ENCODE peak calls at places on chromosome 9, in seven cellular contexts. One of them, this sample, is unnamed.

GRCh38 chr9:78714591-78714990 is 417.7 kb downstream of the PSAT1 start:
- DNase-seq in H9: no peak
- DNase-seq in H1: no peak
- DNase-seq in mesenchymal stem cell: peak
- DNase-seq in mesendoderm: no peak
- DNase-seq in trophoblast cell: no peak
- DNase-seq in IMR-90: no peak
- DNase-seq in this sample: no peak

GRCh38 chr9:95645992-95646391 is 129.2 kb upstream of the PTCH1 start:
- DNase-seq in H9: no peak
- DNase-seq in H1: no peak
- DNase-seq in mesenchymal stem cell: no peak
- DNase-seq in mesendoderm: no peak
- DNase-seq in trophoblast cell: no peak
- DNase-seq in IMR-90: no peak
- DNase-seq in this sample: no peak

GRCh38 chr9:77251050-77251449 is 73.7 kb downstream of the VPS13A start:
- DNase-seq in H9: no peak
- DNase-seq in H1: no peak
- DNase-seq in mesenchymal stem cell: no peak
- DNase-seq in mesendoderm: no peak
- DNase-seq in trophoblast cell: no peak
- DNase-seq in IMR-90: no peak
- DNase-seq in this sample: no peak

GRCh38 chr9:135167356-135167755 is 79.9 kb downstream of the OLFM1 start:
- DNase-seq in H9: no peak
- DNase-seq in H1: no peak
- DNase-seq in mesenchymal stem cell: no peak
- DNase-seq in mesendoderm: no peak
- DNase-seq in trophoblast cell: no peak
- DNase-seq in IMR-90: no peak
- DNase-seq in this sample: no peak

GRCh38 chr9:133526721-133527321 is 2.1 kb upstream of the MYMK start:
- DNase-seq in H9: peak
- DNase-seq in H1: no peak
- DNase-seq in mesenchymal stem cell: peak
- DNase-seq in mesendoderm: peak
- DNase-seq in trophoblast cell: no peak
- DNase-seq in IMR-90: no peak
- DNase-seq in this sample: no peak

GRCh38 chr9:123473226-123473625 is 117.2 kb downstream of the CRB2 start:
- DNase-seq in H9: no peak
- DNase-seq in H1: no peak
- DNase-seq in mesenchymal stem cell: no peak
- DNase-seq in mesendoderm: no peak
- DNase-seq in trophoblast cell: no peak
- DNase-seq in IMR-90: no peak
- DNase-seq in this sample: no peak

GRCh38 chr9:134591082-134591571 is 50.5 kb upstream of the COL5A1 start:
- DNase-seq in H9: no peak
- DNase-seq in H1: no peak
- DNase-seq in mesenchymal stem cell: peak
- DNase-seq in mesendoderm: peak
- DNase-seq in trophoblast cell: no peak
- DNase-seq in IMR-90: no peak
- DNase-seq in this sample: no peak

GRCh38 chr9:132214027-132214622 is 52.3 kb downstream of the NTNG2 start:
- DNase-seq in H9: peak
- DNase-seq in H1: peak
- DNase-seq in mesenchymal stem cell: peak
- DNase-seq in mesendoderm: peak
- DNase-seq in trophoblast cell: peak
- DNase-seq in IMR-90: peak
- DNase-seq in this sample: no peak

GRCh38 chr9:103681435-103681834 is 412.7 kb upstream of the SMC2 start:
- DNase-seq in H9: no peak
- DNase-seq in H1: no peak
- DNase-seq in mesenchymal stem cell: no peak
- DNase-seq in mesendoderm: no peak
- DNase-seq in trophoblast cell: no peak
- DNase-seq in IMR-90: no peak
- DNase-seq in this sample: no peak

GRCh38 chr9:38287420-38287985 is 105.0 kb upstream of the ALDH1B1 start:
- DNase-seq in H9: no peak
- DNase-seq in H1: no peak
- DNase-seq in mesenchymal stem cell: no peak
- DNase-seq in mesendoderm: no peak
- DNase-seq in trophoblast cell: no peak
- DNase-seq in IMR-90: no peak
- DNase-seq in this sample: no peak

GRCh38 chr9:126682928-126683697 is 69.4 kb downstream of the LMX1B start:
- DNase-seq in H9: peak
- DNase-seq in H1: no peak
- DNase-seq in mesenchymal stem cell: no peak
- DNase-seq in mesendoderm: no peak
- DNase-seq in trophoblast cell: peak
- DNase-seq in IMR-90: no peak
- DNase-seq in this sample: no peak

GRCh38 chr9:83935276-83935890 is 14.2 kb upstream of the KIF27 start:
- DNase-seq in H9: no peak
- DNase-seq in H1: no peak
- DNase-seq in mesenchymal stem cell: peak
- DNase-seq in mesendoderm: no peak
- DNase-seq in trophoblast cell: peak
- DNase-seq in IMR-90: peak
- DNase-seq in this sample: peak

GRCh38 chr9:3513265-3513818 is 12.5 kb downstream of the RFX3 start:
- DNase-seq in H9: no peak
- DNase-seq in H1: no peak
- DNase-seq in mesenchymal stem cell: no peak
- DNase-seq in mesendoderm: peak
- DNase-seq in trophoblast cell: no peak
- DNase-seq in IMR-90: no peak
- DNase-seq in this sample: no peak

GRCh38 chr9:133105461-133105770 is 15.6 kb downstream of the RALGDS start:
- DNase-seq in H9: no peak
- DNase-seq in H1: no peak
- DNase-seq in mesenchymal stem cell: no peak
- DNase-seq in mesendoderm: no peak
- DNase-seq in trophoblast cell: no peak
- DNase-seq in IMR-90: no peak
- DNase-seq in this sample: no peak

GRCh38 chr9:70013598-70014196 is 30.0 kb upstream of the MAMDC2 start:
- DNase-seq in H9: no peak
- DNase-seq in H1: no peak
- DNase-seq in mesenchymal stem cell: peak
- DNase-seq in mesendoderm: no peak
- DNase-seq in trophoblast cell: no peak
- DNase-seq in IMR-90: peak
- DNase-seq in this sample: no peak

GRCh38 chr9:99451121-99451606 is 229.1 kb downstream of the SEC61B start:
- DNase-seq in H9: no peak
- DNase-seq in H1: no peak
- DNase-seq in mesenchymal stem cell: no peak
- DNase-seq in mesendoderm: peak
- DNase-seq in trophoblast cell: peak
- DNase-seq in IMR-90: no peak
- DNase-seq in this sample: no peak

GRCh38 chr9:33377089-33377715 is 25.2 kb downstream of the AQP7 start:
- DNase-seq in H9: no peak
- DNase-seq in H1: no peak
- DNase-seq in mesenchymal stem cell: no peak
- DNase-seq in mesendoderm: no peak
- DNase-seq in trophoblast cell: no peak
- DNase-seq in IMR-90: no peak
- DNase-seq in this sample: no peak

GRCh38 chr9:112065781-112066606 is 109.1 kb downstream of the SUSD1 start:
- DNase-seq in H9: peak
- DNase-seq in H1: no peak
- DNase-seq in mesenchymal stem cell: peak
- DNase-seq in mesendoderm: peak
- DNase-seq in trophoblast cell: peak
- DNase-seq in IMR-90: peak
- DNase-seq in this sample: no peak

GRCh38 chr9:764105-764524 is 77.4 kb upstream of the DMRT1 start:
- DNase-seq in H9: peak
- DNase-seq in H1: peak
- DNase-seq in mesenchymal stem cell: peak
- DNase-seq in mesendoderm: peak
- DNase-seq in trophoblast cell: peak
- DNase-seq in IMR-90: peak
- DNase-seq in this sample: peak

GRCh38 chr9:137606734-137607138 is 1.2 kb downstream of the ARRDC1 start:
- DNase-seq in H9: no peak
- DNase-seq in H1: no peak
- DNase-seq in mesenchymal stem cell: no peak
- DNase-seq in mesendoderm: no peak
- DNase-seq in trophoblast cell: peak
- DNase-seq in IMR-90: no peak
- DNase-seq in this sample: no peak

GRCh38 chr9:112203536-112203935 is 28.4 kb upstream of the SUSD1 start:
- DNase-seq in H9: no peak
- DNase-seq in H1: no peak
- DNase-seq in mesenchymal stem cell: peak
- DNase-seq in mesendoderm: no peak
- DNase-seq in trophoblast cell: no peak
- DNase-seq in IMR-90: peak
- DNase-seq in this sample: no peak

GRCh38 chr9:5357431-5358105 is 17.9 kb upstream of the RLN1 start:
- DNase-seq in H9: no peak
- DNase-seq in H1: no peak
- DNase-seq in mesenchymal stem cell: no peak
- DNase-seq in mesendoderm: no peak
- DNase-seq in trophoblast cell: peak
- DNase-seq in IMR-90: no peak
- DNase-seq in this sample: no peak

GRCh38 chr9:70448904-70449303 is 34.4 kb upstream of the KLF9 start:
- DNase-seq in H9: no peak
- DNase-seq in H1: no peak
- DNase-seq in mesenchymal stem cell: no peak
- DNase-seq in mesendoderm: no peak
- DNase-seq in trophoblast cell: no peak
- DNase-seq in IMR-90: no peak
- DNase-seq in this sample: no peak

GRCh38 chr9:69446496-69446895 is 121.5 kb downstream of the ENTREP1 start:
- DNase-seq in H9: no peak
- DNase-seq in H1: no peak
- DNase-seq in mesenchymal stem cell: no peak
- DNase-seq in mesendoderm: no peak
- DNase-seq in trophoblast cell: no peak
- DNase-seq in IMR-90: no peak
- DNase-seq in this sample: no peak

GRCh38 chr9:129868571-129869486 is 33.6 kb downstream of the USP20 start:
- DNase-seq in H9: peak
- DNase-seq in H1: no peak
- DNase-seq in mesenchymal stem cell: no peak
- DNase-seq in mesendoderm: no peak
- DNase-seq in trophoblast cell: peak
- DNase-seq in IMR-90: no peak
- DNase-seq in this sample: no peak

GRCh38 chr9:89492586-89492985 is 5.3 kb downstream of the SEMA4D start:
- DNase-seq in H9: no peak
- DNase-seq in H1: no peak
- DNase-seq in mesenchymal stem cell: no peak
- DNase-seq in mesendoderm: no peak
- DNase-seq in trophoblast cell: no peak
- DNase-seq in IMR-90: no peak
- DNase-seq in this sample: no peak
- H2AK5ac ChIP-seq in H9: no peak
- H2AK5ac ChIP-seq in H1: peak
- H2AK5ac ChIP-seq in mesenchymal stem cell: no peak
- H2AK5ac ChIP-seq in mesendoderm: no peak
- H2AK5ac ChIP-seq in trophoblast cell: no peak
- H2AK5ac ChIP-seq in IMR-90: no peak
- H2AK5ac ChIP-seq in this sample: no peak

DNA sequence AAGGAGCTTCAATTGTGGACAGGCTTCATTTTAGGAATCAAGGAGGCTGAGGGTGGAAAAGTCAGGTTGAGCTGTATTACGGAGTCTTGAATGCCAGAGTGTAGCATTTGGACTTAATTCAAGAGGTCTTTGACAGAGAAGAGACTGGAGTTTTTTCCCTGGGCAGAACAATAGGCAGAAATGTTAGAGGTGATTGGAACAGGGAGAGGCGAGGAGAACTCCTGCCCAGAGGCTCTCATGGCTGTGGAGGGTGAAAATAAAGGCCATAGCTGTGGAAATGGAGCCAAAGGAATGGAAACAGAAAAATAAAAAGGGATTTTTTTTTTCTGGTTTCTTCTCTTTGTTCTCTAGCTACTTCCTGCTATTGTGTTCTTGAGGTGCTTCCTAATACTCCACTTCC is 3.7 kb upstream of the IFNB1 start:
- DNase-seq in H9: no peak
- DNase-seq in H1: no peak
- DNase-seq in mesenchymal stem cell: no peak
- DNase-seq in mesendoderm: no peak
- DNase-seq in trophoblast cell: no peak
- DNase-seq in IMR-90: no peak
- DNase-seq in this sample: no peak
- H2AK5ac ChIP-seq in H9: no peak
- H2AK5ac ChIP-seq in H1: no peak
- H2AK5ac ChIP-seq in mesenchymal stem cell: no peak
- H2AK5ac ChIP-seq in mesendoderm: no peak
- H2AK5ac ChIP-seq in trophoblast cell: no peak
- H2AK5ac ChIP-seq in IMR-90: no peak
- H2AK5ac ChIP-seq in this sample: no peak

DNA sequence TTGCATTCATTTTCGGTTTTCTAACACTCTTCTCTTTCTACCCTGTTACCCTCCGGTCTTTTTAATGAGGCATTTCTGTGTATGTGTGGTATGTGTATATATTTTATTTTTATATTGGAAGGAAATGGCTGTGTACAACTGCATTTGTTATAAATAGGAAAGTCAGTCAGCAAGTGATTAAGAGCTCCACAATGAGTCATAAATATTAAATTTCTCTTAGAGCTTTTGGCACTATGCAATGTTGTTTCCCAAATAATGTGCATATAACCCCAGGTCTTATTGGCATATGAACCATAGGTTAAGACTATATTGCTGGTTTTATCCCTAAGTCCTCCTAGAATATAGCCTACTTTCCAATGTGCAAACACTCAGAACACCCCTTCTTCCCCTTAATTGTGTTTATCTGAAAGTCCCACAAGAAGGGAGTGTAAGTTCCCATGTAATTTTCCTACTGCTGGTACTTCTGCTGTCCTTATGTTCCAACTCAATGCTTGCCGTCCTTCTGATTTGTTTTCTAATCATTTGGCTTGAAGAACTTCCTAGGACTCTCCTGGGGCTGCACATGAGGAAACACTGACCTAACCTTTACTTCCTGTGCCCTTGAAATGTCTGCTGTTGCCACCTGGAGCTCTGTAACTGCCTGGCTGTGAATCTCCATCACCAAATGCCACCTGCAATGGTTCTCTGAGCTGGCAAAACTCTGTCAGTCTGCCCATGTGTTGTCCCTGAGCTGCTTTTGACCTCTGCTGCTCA is 65.5 kb upstream of the PCSK5 start:
- DNase-seq in H9: no peak
- DNase-seq in H1: no peak
- DNase-seq in mesenchymal stem cell: no peak
- DNase-seq in mesendoderm: no peak
- DNase-seq in trophoblast cell: no peak
- DNase-seq in IMR-90: no peak
- DNase-seq in this sample: no peak
- H2AK5ac ChIP-seq in H9: no peak
- H2AK5ac ChIP-seq in H1: no peak
- H2AK5ac ChIP-seq in mesenchymal stem cell: no peak
- H2AK5ac ChIP-seq in mesendoderm: no peak
- H2AK5ac ChIP-seq in trophoblast cell: no peak
- H2AK5ac ChIP-seq in IMR-90: no peak
- H2AK5ac ChIP-seq in this sample: no peak

GRCh38 chr9:113929634-113930092 is 53.6 kb downstream of the ZNF618 start:
- DNase-seq in H9: no peak
- DNase-seq in H1: no peak
- DNase-seq in mesenchymal stem cell: no peak
- DNase-seq in mesendoderm: no peak
- DNase-seq in trophoblast cell: no peak
- DNase-seq in IMR-90: peak
- DNase-seq in this sample: no peak
- H2AK5ac ChIP-seq in H9: no peak
- H2AK5ac ChIP-seq in H1: no peak
- H2AK5ac ChIP-seq in mesenchymal stem cell: peak
- H2AK5ac ChIP-seq in mesendoderm: no peak
- H2AK5ac ChIP-seq in trophoblast cell: no peak
- H2AK5ac ChIP-seq in IMR-90: peak
- H2AK5ac ChIP-seq in this sample: no peak